ENCODE peak calls at places on chromosomes 2 and 18, in eight cellular contexts. P is uterus; A is naive thymus-derived CD4-positive, alpha-beta T cell; Y is endodermal cell; Q is heart right ventricle; C is pancreas; O is GM23248; N is CD8-positive, alpha-beta memory T cell. U is an unnamed sample.

GRCh38 chr2:199119796-199120195 is 337.9 kb downstream of the SATB2 start:
- DNase-seq in P (no peak), A (no peak), Y (no peak), Q (no peak), C (no peak), O (peak; percentile 52), N (no peak), U (no peak)

GRCh38 chr18:9803698-9804516 is 81.9 kb upstream of the TXNDC2 start:
- DNase-seq in P (no peak), A (no peak), Y (peak; percentile 80), Q (peak; percentile 64), C (no peak), O (peak; percentile 22), N (no peak), U (peak; percentile 60)

GRCh38 chr2:223051580-223052375 is at the start of gene KCNE4:
- DNase-seq in P (peak; percentile 65), A (no peak), Y (peak; percentile 62), Q (peak; percentile 40), C (peak; percentile 40), O (peak; percentile 75), N (no peak), U (peak; percentile 16)

GRCh38 chr2:112173646-112174319 is 35.6 kb downstream of the FBLN7 start:
- DNase-seq in P (no peak), A (no peak), Y (no peak), Q (no peak), C (no peak), O (no peak), N (no peak), U (no peak)

GRCh38 chr2:34979148-34979547 is 1376.4 kb upstream of the CRIM1 start:
- DNase-seq in P (no peak), A (no peak), Y (no peak), Q (no peak), C (no peak), O (no peak), N (no peak), U (no peak)

GRCh38 chr2:20674309-20674965 is 7.5 kb downstream of the GDF7 start:
- DNase-seq in P (no peak), A (no peak), Y (peak; percentile 36), Q (no peak), C (no peak), O (no peak), N (no peak), U (no peak)

GRCh38 chr2:44766220-44766619 is 175.3 kb upstream of the SIX3 start:
- DNase-seq in P (no peak), A (no peak), Y (no peak), Q (no peak), C (no peak), O (no peak), N (no peak), U (no peak)

GRCh38 chr2:30271300-30271699 is 40.0 kb downstream of the LBH start:
- DNase-seq in P (no peak), A (no peak), Y (peak; percentile 22), Q (no peak), C (no peak), O (no peak), N (no peak), U (no peak)

GRCh38 chr2:201403904-201404303 is 46.8 kb upstream of the FLACC1 start:
- DNase-seq in P (no peak), A (no peak), Y (no peak), Q (no peak), C (no peak), O (peak; percentile 19), N (no peak), U (no peak)

GRCh38 chr18:43341014-43341413 is 63.7 kb upstream of the SYT4 start:
- DNase-seq in P (no peak), A (no peak), Y (no peak), Q (no peak), C (no peak), O (no peak), N (no peak), U (no peak)

GRCh38 chr2:80001704-80002103 is 302.8 kb downstream of the LRRTM1 start:
- DNase-seq in P (no peak), A (no peak), Y (no peak), Q (no peak), C (no peak), O (peak; percentile 59), N (no peak), U (no peak)

GRCh38 chr2:236959036-236959435 is 126.7 kb upstream of the COPS8 start:
- DNase-seq in P (no peak), A (no peak), Y (no peak), Q (no peak), C (no peak), O (no peak), N (no peak), U (no peak)

GRCh38 chr2:221225752-221226151 is 346.4 kb downstream of the EPHA4 start:
- DNase-seq in P (no peak), A (no peak), Y (no peak), Q (no peak), C (no peak), O (no peak), N (no peak), U (no peak)

GRCh38 chr2:221228214-221228769 is 343.8 kb downstream of the EPHA4 start:
- DNase-seq in P (no peak), A (no peak), Y (no peak), Q (peak; percentile 13), C (no peak), O (no peak), N (no peak), U (no peak)

DNA sequence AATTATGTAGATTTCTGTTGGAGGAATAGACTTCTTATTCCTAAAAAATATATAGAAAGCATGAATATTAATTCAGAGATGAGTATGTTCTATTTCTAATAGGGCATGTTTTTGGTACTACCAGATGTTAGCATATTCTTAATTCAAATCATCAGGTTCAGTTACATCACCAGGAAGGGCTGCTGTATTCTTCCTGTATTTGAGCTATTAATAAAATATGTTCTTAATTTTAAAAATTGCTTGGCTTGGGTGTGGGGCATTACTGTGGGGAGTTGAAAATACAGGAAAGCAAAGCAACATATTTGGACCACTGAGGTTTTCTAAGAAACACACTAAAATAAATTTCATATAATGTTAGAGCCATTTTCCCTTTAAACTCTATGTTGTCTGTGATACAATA is 343.0 kb downstream of the EPHA4 start:
- DNase-seq in P (no peak), A (no peak), Y (no peak), Q (no peak), C (no peak), O (no peak), N (no peak), U (no peak)
- H3K27ac ChIP-seq in P (peak overlapping the region; percentile 17), A (no peak overlapping the region), Y (no peak overlapping the region), Q (peak overlapping the region; percentile 71), C (no peak overlapping the region), O (no peak overlapping the region), N (no peak overlapping the region), U (no peak overlapping the region)

GRCh38 chr2:239304533-239305221 is 96.1 kb downstream of the HDAC4 start:
- DNase-seq in P (peak; percentile 10), A (no peak), Y (peak; percentile 36), Q (no peak), C (no peak), O (no peak), N (no peak), U (peak; percentile 36)
- H3K27ac ChIP-seq in P (no peak overlapping the region), A (no peak overlapping the region), Y (peak overlapping the region; percentile 16), Q (peak overlapping the region; percentile 68), C (peak overlapping the region; percentile 15), O (no peak overlapping the region), N (no peak overlapping the region), U (peak overlapping the region; percentile 97)

GRCh38 chr2:41728757-41729338 is 319.0 kb upstream of the PKDCC start:
- DNase-seq in P (no peak), A (no peak), Y (no peak), Q (no peak), C (no peak), O (no peak), N (no peak), U (no peak)

GRCh38 chr2:41726364-41726763 is 321.5 kb upstream of the PKDCC start:
- DNase-seq in P (no peak), A (no peak), Y (no peak), Q (no peak), C (no peak), O (no peak), N (no peak), U (no peak)

GRCh38 chr2:41727152-41727551 is 320.7 kb upstream of the PKDCC start:
- DNase-seq in P (no peak), A (no peak), Y (no peak), Q (no peak), C (no peak), O (no peak), N (no peak), U (no peak)

GRCh38 chr2:41727711-41728110 is 320.1 kb upstream of the PKDCC start:
- DNase-seq in P (no peak), A (no peak), Y (no peak), Q (no peak), C (no peak), O (no peak), N (no peak), U (no peak)

DNA sequence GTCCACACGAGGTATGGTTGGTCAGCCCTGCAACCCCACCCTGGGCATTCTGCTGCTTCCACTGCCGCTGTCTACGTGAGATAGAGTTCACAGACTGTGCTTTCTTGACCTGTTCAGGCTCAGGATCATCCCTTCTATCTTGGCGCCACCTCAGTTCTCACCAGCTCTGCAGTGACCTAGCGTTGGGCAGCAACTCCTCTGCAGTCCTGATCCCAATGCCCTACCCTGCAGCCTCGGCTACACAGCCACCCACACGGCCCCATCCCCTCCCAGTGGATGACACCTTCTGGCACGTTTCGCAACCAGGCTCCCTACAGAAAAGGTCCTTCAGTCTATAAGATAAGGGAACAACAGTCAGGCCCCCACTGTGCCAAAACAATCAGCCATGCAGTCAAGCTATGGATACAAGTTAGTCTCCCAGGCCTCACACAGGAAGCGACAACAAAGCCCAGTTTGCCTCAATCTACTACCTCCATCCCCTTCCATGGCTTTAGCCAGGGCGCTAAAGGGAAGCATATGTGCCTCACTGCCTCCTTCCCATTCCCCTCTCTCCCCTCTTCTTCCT is 317.9 kb upstream of the PKDCC start:
- DNase-seq in P (no peak), A (no peak), Y (peak; percentile 88), Q (no peak), C (no peak), O (no peak), N (no peak), U (no peak)
- H3K27ac ChIP-seq in P (no peak overlapping the region), A (no peak overlapping the region), Y (no peak overlapping the region), Q (no peak overlapping the region), C (no peak overlapping the region), O (no peak overlapping the region), N (no peak overlapping the region), U (no peak overlapping the region)

GRCh38 chr2:85578243-85579180 is 1.1 kb downstream of the VAMP8 start:
- DNase-seq in P (no peak), A (no peak), Y (peak; percentile 73), Q (peak; percentile 48), C (peak; percentile 51), O (no peak), N (no peak), U (peak; percentile 64)

GRCh38 chr2:85577063-85577385 is 362 bp upstream of the VAMP8 start:
- DNase-seq in P (no peak), A (no peak), Y (no peak), Q (no peak), C (no peak), O (no peak), N (no peak), U (no peak)

GRCh38 chr2:85579266-85579935 is 2.0 kb downstream of the VAMP8 start:
- DNase-seq in P (no peak), A (no peak), Y (peak; percentile 96), Q (no peak), C (no peak), O (no peak), N (no peak), U (no peak)

GRCh38 chr2:85575739-85576138 is 1.6 kb upstream of the VAMP8 start:
- DNase-seq in P (no peak), A (no peak), Y (no peak), Q (no peak), C (no peak), O (no peak), N (no peak), U (no peak)

GRCh38 chr2:85577386-85578242 is at the start of gene VAMP8:
- DNase-seq in P (no peak), A (peak; percentile 44), Y (peak; percentile 95), Q (no peak), C (peak; percentile 80), O (no peak), N (peak; percentile 59), U (peak; percentile 47)
- H3K27ac ChIP-seq in P (peak within 1 kb of the TSS; percentile 70), A (peak within 1 kb of the TSS; percentile 86), Y (peak within 1 kb of the TSS; percentile 92), Q (peak within 1 kb of the TSS; percentile 78), C (peak within 1 kb of the TSS; percentile 88), O (no peak within 1 kb of the TSS), N (peak within 1 kb of the TSS; percentile 73), U (peak within 1 kb of the TSS; percentile 73)